ENCODE peak calls at places on chromosomes 5 and 9, in eight cellular contexts. One of them, this sample, is unnamed.

GRCh38 chr9:21777701-21778100 is 24.7 kb upstream of the MTAP start:
- DNase-seq in heart right ventricle: no peak
- DNase-seq in foreskin fibroblast: peak; percentile 82
- DNase-seq in WERI-Rb-1: no peak
- DNase-seq in IMR-90: peak; percentile 93
- DNase-seq in CD4-positive, alpha-beta T cell: peak; percentile 9
- DNase-seq in bronchial epithelial cell: peak; percentile 78
- DNase-seq in colonic mucosa: no peak
- DNase-seq in this sample: no peak

GRCh38 chr5:158807947-158808346 is 291.8 kb downstream of the EBF1 start:
- DNase-seq in heart right ventricle: no peak
- DNase-seq in foreskin fibroblast: no peak
- DNase-seq in WERI-Rb-1: no peak
- DNase-seq in IMR-90: no peak
- DNase-seq in CD4-positive, alpha-beta T cell: no peak
- DNase-seq in bronchial epithelial cell: no peak
- DNase-seq in colonic mucosa: no peak
- DNase-seq in this sample: no peak

GRCh38 chr9:131984564-131984963 is 95.1 kb downstream of the MED27 start:
- DNase-seq in heart right ventricle: no peak
- DNase-seq in foreskin fibroblast: no peak
- DNase-seq in WERI-Rb-1: no peak
- DNase-seq in IMR-90: peak; percentile 29
- DNase-seq in CD4-positive, alpha-beta T cell: no peak
- DNase-seq in bronchial epithelial cell: no peak
- DNase-seq in colonic mucosa: no peak
- DNase-seq in this sample: no peak

GRCh38 chr9:87581513-87581912 is 83.8 kb downstream of the DAPK1 start:
- DNase-seq in heart right ventricle: no peak
- DNase-seq in foreskin fibroblast: peak; percentile 14
- DNase-seq in WERI-Rb-1: no peak
- DNase-seq in IMR-90: no peak
- DNase-seq in CD4-positive, alpha-beta T cell: no peak
- DNase-seq in bronchial epithelial cell: no peak
- DNase-seq in colonic mucosa: no peak
- DNase-seq in this sample: no peak

GRCh38 chr5:120396186-120396585 is 67.9 kb upstream of the PRR16 start:
- DNase-seq in heart right ventricle: no peak
- DNase-seq in foreskin fibroblast: peak; percentile 74
- DNase-seq in WERI-Rb-1: no peak
- DNase-seq in IMR-90: peak; percentile 74
- DNase-seq in CD4-positive, alpha-beta T cell: no peak
- DNase-seq in bronchial epithelial cell: peak; percentile 57
- DNase-seq in colonic mucosa: no peak
- DNase-seq in this sample: no peak

GRCh38 chr5:150618588-150619281 is 21.7 kb upstream of the SYNPO start:
- DNase-seq in heart right ventricle: peak; percentile 69
- DNase-seq in foreskin fibroblast: no peak
- DNase-seq in WERI-Rb-1: no peak
- DNase-seq in IMR-90: peak; percentile 62
- DNase-seq in CD4-positive, alpha-beta T cell: no peak
- DNase-seq in bronchial epithelial cell: no peak
- DNase-seq in colonic mucosa: no peak
- DNase-seq in this sample: no peak

GRCh38 chr5:139919308-139919707 is 123.7 kb downstream of the PSD2 start:
- DNase-seq in heart right ventricle: no peak
- DNase-seq in foreskin fibroblast: no peak
- DNase-seq in WERI-Rb-1: no peak
- DNase-seq in IMR-90: no peak
- DNase-seq in CD4-positive, alpha-beta T cell: no peak
- DNase-seq in bronchial epithelial cell: no peak
- DNase-seq in colonic mucosa: no peak
- DNase-seq in this sample: no peak

GRCh38 chr5:116088062-116088461 is 3.2 kb downstream of the COMMD10 start:
- DNase-seq in heart right ventricle: no peak
- DNase-seq in foreskin fibroblast: no peak
- DNase-seq in WERI-Rb-1: no peak
- DNase-seq in IMR-90: no peak
- DNase-seq in CD4-positive, alpha-beta T cell: no peak
- DNase-seq in bronchial epithelial cell: no peak
- DNase-seq in colonic mucosa: no peak
- DNase-seq in this sample: no peak

GRCh38 chr9:6911901-6912650 is 154.3 kb downstream of the KDM4C start:
- DNase-seq in heart right ventricle: no peak
- DNase-seq in foreskin fibroblast: no peak
- DNase-seq in WERI-Rb-1: no peak
- DNase-seq in IMR-90: peak; percentile 14
- DNase-seq in CD4-positive, alpha-beta T cell: no peak
- DNase-seq in bronchial epithelial cell: no peak
- DNase-seq in colonic mucosa: no peak
- DNase-seq in this sample: no peak

GRCh38 chr9:6907772-6908381 is 150.1 kb downstream of the KDM4C start:
- DNase-seq in heart right ventricle: no peak
- DNase-seq in foreskin fibroblast: no peak
- DNase-seq in WERI-Rb-1: no peak
- DNase-seq in IMR-90: peak; percentile 55
- DNase-seq in CD4-positive, alpha-beta T cell: no peak
- DNase-seq in bronchial epithelial cell: peak; percentile 27
- DNase-seq in colonic mucosa: no peak
- DNase-seq in this sample: peak; percentile 26

GRCh38 chr9:6910497-6910896 is 152.7 kb downstream of the KDM4C start:
- DNase-seq in heart right ventricle: no peak
- DNase-seq in foreskin fibroblast: no peak
- DNase-seq in WERI-Rb-1: no peak
- DNase-seq in IMR-90: no peak
- DNase-seq in CD4-positive, alpha-beta T cell: no peak
- DNase-seq in bronchial epithelial cell: no peak
- DNase-seq in colonic mucosa: no peak
- DNase-seq in this sample: no peak

GRCh38 chr9:6909186-6909585 is 151.4 kb downstream of the KDM4C start:
- DNase-seq in heart right ventricle: no peak
- DNase-seq in foreskin fibroblast: no peak
- DNase-seq in WERI-Rb-1: no peak
- DNase-seq in IMR-90: no peak
- DNase-seq in CD4-positive, alpha-beta T cell: no peak
- DNase-seq in bronchial epithelial cell: no peak
- DNase-seq in colonic mucosa: no peak
- DNase-seq in this sample: no peak

DNA sequence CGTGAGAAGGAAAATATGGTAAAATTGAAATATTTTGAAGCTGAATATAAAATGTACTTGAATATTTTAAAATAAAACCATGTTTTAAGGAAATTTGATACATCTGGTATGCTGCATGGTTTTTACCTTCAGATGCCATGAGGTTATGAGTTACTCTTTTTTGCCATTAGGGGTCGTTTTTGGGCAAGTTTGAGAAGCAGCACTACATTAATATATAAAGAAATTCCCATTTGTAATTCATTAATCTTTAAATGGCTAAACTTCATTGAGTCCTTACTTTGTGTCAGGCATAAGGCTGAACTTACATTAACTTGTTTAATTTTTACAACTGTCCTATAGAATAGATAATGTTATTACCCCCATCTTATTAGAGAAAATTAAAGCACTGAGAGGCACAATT is 152.3 kb downstream of the KDM4C start:
- DNase-seq in heart right ventricle: no peak
- DNase-seq in foreskin fibroblast: no peak
- DNase-seq in WERI-Rb-1: no peak
- DNase-seq in IMR-90: peak; percentile 34
- DNase-seq in CD4-positive, alpha-beta T cell: no peak
- DNase-seq in bronchial epithelial cell: peak; percentile 16
- DNase-seq in colonic mucosa: no peak
- DNase-seq in this sample: peak; percentile 28
- TF ChIP-seq CTCF in heart right ventricle: peak; percentile 47
- TF ChIP-seq CTCF in foreskin fibroblast: peak; percentile 48
- TF ChIP-seq CTCF in WERI-Rb-1: no peak
- TF ChIP-seq CTCF in IMR-90: peak; percentile 60
- TF ChIP-seq CTCF in CD4-positive, alpha-beta T cell: no peak
- TF ChIP-seq CTCF in bronchial epithelial cell: no peak
- TF ChIP-seq CTCF in colonic mucosa: no peak
- TF ChIP-seq CTCF in this sample: peak; percentile 31

GRCh38 chr5:89279458-89280036 is 396.6 kb upstream of the MEF2C start:
- DNase-seq in heart right ventricle: no peak
- DNase-seq in foreskin fibroblast: no peak
- DNase-seq in WERI-Rb-1: no peak
- DNase-seq in IMR-90: no peak
- DNase-seq in CD4-positive, alpha-beta T cell: no peak
- DNase-seq in bronchial epithelial cell: no peak
- DNase-seq in colonic mucosa: no peak
- DNase-seq in this sample: peak; percentile 48
- TF ChIP-seq CTCF in heart right ventricle: no peak
- TF ChIP-seq CTCF in foreskin fibroblast: no peak
- TF ChIP-seq CTCF in WERI-Rb-1: no peak
- TF ChIP-seq CTCF in IMR-90: no peak
- TF ChIP-seq CTCF in CD4-positive, alpha-beta T cell: no peak
- TF ChIP-seq CTCF in bronchial epithelial cell: no peak
- TF ChIP-seq CTCF in colonic mucosa: no peak
- TF ChIP-seq CTCF in this sample: no peak

GRCh38 chr9:97504381-97505216 is 3.1 kb downstream of the TMOD1 start:
- DNase-seq in heart right ventricle: peak; percentile 34
- DNase-seq in foreskin fibroblast: no peak
- DNase-seq in WERI-Rb-1: no peak
- DNase-seq in IMR-90: peak; percentile 57
- DNase-seq in CD4-positive, alpha-beta T cell: no peak
- DNase-seq in bronchial epithelial cell: no peak
- DNase-seq in colonic mucosa: no peak
- DNase-seq in this sample: no peak

GRCh38 chr9:97503862-97504210 is 2.4 kb downstream of the TMOD1 start:
- DNase-seq in heart right ventricle: no peak
- DNase-seq in foreskin fibroblast: no peak
- DNase-seq in WERI-Rb-1: no peak
- DNase-seq in IMR-90: no peak
- DNase-seq in CD4-positive, alpha-beta T cell: no peak
- DNase-seq in bronchial epithelial cell: no peak
- DNase-seq in colonic mucosa: no peak
- DNase-seq in this sample: no peak

GRCh38 chr9:97502222-97502983 is 937 bp downstream of the TMOD1 start:
- DNase-seq in heart right ventricle: peak; percentile 45
- DNase-seq in foreskin fibroblast: no peak
- DNase-seq in WERI-Rb-1: no peak
- DNase-seq in IMR-90: no peak
- DNase-seq in CD4-positive, alpha-beta T cell: no peak
- DNase-seq in bronchial epithelial cell: no peak
- DNase-seq in colonic mucosa: no peak
- DNase-seq in this sample: peak; percentile 54

GRCh38 chr9:97501972-97502221 is 431 bp downstream of the TMOD1 start:
- DNase-seq in heart right ventricle: no peak
- DNase-seq in foreskin fibroblast: no peak
- DNase-seq in WERI-Rb-1: no peak
- DNase-seq in IMR-90: no peak
- DNase-seq in CD4-positive, alpha-beta T cell: no peak
- DNase-seq in bronchial epithelial cell: no peak
- DNase-seq in colonic mucosa: no peak
- DNase-seq in this sample: no peak

DNA sequence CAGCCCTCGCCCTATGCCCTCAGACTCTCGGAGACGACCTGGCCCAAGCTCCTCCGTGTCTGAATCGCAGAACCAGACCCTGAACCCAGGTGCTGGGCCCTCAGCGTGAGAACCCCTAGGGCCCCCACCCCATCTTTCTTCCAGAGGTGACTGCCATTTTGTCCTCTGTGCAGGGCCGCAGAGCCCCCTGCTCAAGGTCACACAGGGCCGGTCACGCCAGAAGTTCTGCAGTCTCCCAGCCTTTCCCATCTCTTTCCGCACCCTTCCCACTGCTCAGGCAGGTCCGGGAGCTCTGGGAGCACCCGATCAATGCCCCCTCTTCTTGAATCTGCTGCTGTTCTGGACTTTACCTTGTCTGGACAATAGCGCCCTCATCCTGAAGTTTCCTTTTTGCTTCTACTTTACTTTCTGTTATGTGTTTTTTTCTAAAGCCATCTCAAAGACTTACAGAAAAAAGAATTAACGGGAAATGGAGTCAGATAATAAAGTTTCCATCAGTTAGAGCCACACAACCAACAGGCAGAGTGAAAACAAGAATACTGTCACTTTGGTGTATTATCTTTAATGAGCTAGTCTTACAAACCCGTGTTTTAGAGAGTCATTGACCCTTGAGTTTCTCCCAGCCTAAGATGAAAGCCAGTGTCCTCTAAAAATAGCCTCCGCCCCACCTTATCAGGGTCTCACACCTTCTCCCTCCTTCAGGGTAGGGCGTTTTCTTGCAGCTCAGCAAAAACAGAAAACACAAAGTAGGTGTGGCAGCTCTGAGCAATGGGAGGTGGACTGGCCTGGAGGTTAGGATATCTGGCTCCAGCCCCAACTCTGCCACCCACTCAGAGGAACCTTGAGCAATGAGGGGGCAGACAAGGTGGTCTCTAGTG is 1.8 kb downstream of the TMOD1 start:
- DNase-seq in heart right ventricle: peak; percentile 21
- DNase-seq in foreskin fibroblast: no peak
- DNase-seq in WERI-Rb-1: no peak
- DNase-seq in IMR-90: no peak
- DNase-seq in CD4-positive, alpha-beta T cell: no peak
- DNase-seq in bronchial epithelial cell: no peak
- DNase-seq in colonic mucosa: no peak
- DNase-seq in this sample: peak; percentile 50
- TF ChIP-seq CTCF in heart right ventricle: no peak
- TF ChIP-seq CTCF in foreskin fibroblast: no peak
- TF ChIP-seq CTCF in WERI-Rb-1: peak; percentile 8
- TF ChIP-seq CTCF in IMR-90: no peak
- TF ChIP-seq CTCF in CD4-positive, alpha-beta T cell: no peak
- TF ChIP-seq CTCF in bronchial epithelial cell: no peak
- TF ChIP-seq CTCF in colonic mucosa: no peak
- TF ChIP-seq CTCF in this sample: peak; percentile 12

GRCh38 chr9:115069302-115069701 is 48.7 kb downstream of the TNC start:
- DNase-seq in heart right ventricle: no peak
- DNase-seq in foreskin fibroblast: no peak
- DNase-seq in WERI-Rb-1: no peak
- DNase-seq in IMR-90: no peak
- DNase-seq in CD4-positive, alpha-beta T cell: no peak
- DNase-seq in bronchial epithelial cell: no peak
- DNase-seq in colonic mucosa: no peak
- DNase-seq in this sample: no peak

GRCh38 chr9:115069771-115070170 is 48.2 kb downstream of the TNC start:
- DNase-seq in heart right ventricle: no peak
- DNase-seq in foreskin fibroblast: no peak
- DNase-seq in WERI-Rb-1: no peak
- DNase-seq in IMR-90: no peak
- DNase-seq in CD4-positive, alpha-beta T cell: no peak
- DNase-seq in bronchial epithelial cell: no peak
- DNase-seq in colonic mucosa: no peak
- DNase-seq in this sample: no peak

GRCh38 chr9:115071176-115071575 is 46.8 kb downstream of the TNC start:
- DNase-seq in heart right ventricle: no peak
- DNase-seq in foreskin fibroblast: no peak
- DNase-seq in WERI-Rb-1: no peak
- DNase-seq in IMR-90: no peak
- DNase-seq in CD4-positive, alpha-beta T cell: no peak
- DNase-seq in bronchial epithelial cell: no peak
- DNase-seq in colonic mucosa: no peak
- DNase-seq in this sample: no peak

DNA sequence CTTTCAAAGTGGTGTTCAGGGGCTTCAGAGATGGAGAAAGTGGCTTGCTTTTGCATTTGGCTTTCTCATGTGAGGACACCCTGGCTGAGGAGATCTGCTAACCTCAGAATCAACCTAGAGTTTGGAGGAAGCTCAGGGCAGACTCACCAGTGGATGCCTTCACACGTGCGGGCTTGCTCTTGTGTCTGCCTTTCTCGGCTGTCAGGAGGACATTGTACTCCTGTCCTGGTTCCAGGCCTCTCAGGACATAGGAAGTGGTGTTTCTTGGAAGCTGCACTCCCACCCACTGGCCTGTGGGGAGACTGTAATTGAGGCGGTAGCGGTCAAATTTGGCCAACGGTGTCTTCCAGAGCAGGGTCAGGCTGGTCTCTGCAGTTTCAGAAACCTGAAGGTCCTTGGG is 44.5 kb downstream of the TNC start:
- DNase-seq in heart right ventricle: no peak
- DNase-seq in foreskin fibroblast: no peak
- DNase-seq in WERI-Rb-1: no peak
- DNase-seq in IMR-90: no peak
- DNase-seq in CD4-positive, alpha-beta T cell: no peak
- DNase-seq in bronchial epithelial cell: no peak
- DNase-seq in colonic mucosa: no peak
- DNase-seq in this sample: no peak
- TF ChIP-seq CTCF in heart right ventricle: no peak
- TF ChIP-seq CTCF in foreskin fibroblast: no peak
- TF ChIP-seq CTCF in WERI-Rb-1: no peak
- TF ChIP-seq CTCF in IMR-90: no peak
- TF ChIP-seq CTCF in CD4-positive, alpha-beta T cell: no peak
- TF ChIP-seq CTCF in bronchial epithelial cell: no peak
- TF ChIP-seq CTCF in colonic mucosa: no peak
- TF ChIP-seq CTCF in this sample: no peak